ENCODE peak calls at places on chromosome 1, in five cellular contexts. One of them, this sample, is unnamed.

GRCh38 chr1:1869459-1869858 is 21.4 kb downstream of the GNB1 start:
- DNase-seq in esophagus muscularis mucosa: no peak
- DNase-seq in GM12891: no peak
- DNase-seq in GM23338: no peak
- DNase-seq in suprapubic skin: no peak
- DNase-seq in this sample: no peak

GRCh38 chr1:119141020-119141424 is 569 bp upstream of the WARS2 start:
- DNase-seq in GM12891: no peak
- DNase-seq in GM23338: peak
- DNase-seq in suprapubic skin: no peak
- DNase-seq in esophagus muscularis mucosa: no peak
- DNase-seq in this sample: peak

GRCh38 chr1:192167941-192168685 is 9.9 kb downstream of the RGS18 start:
- DNase-seq in GM23338: no peak
- DNase-seq in suprapubic skin: no peak
- DNase-seq in GM12891: no peak
- DNase-seq in esophagus muscularis mucosa: no peak
- DNase-seq in this sample: no peak

GRCh38 chr1:6832789-6833188 is 47.5 kb downstream of the CAMTA1 start:
- DNase-seq in GM12891: no peak
- DNase-seq in suprapubic skin: no peak
- DNase-seq in esophagus muscularis mucosa: no peak
- DNase-seq in GM23338: no peak
- DNase-seq in this sample: no peak

GRCh38 chr1:161949543-161949942 is 74.1 kb downstream of the OLFML2B start:
- DNase-seq in esophagus muscularis mucosa: no peak
- DNase-seq in GM12891: no peak
- DNase-seq in suprapubic skin: no peak
- DNase-seq in GM23338: no peak
- DNase-seq in this sample: no peak

GRCh38 chr1:74160045-74160444 is 37.9 kb downstream of the LRRIQ3 start:
- DNase-seq in suprapubic skin: no peak
- DNase-seq in GM23338: no peak
- DNase-seq in GM12891: no peak
- DNase-seq in esophagus muscularis mucosa: no peak
- DNase-seq in this sample: no peak

GRCh38 chr1:114272593-114272992 is 118.9 kb upstream of the SYT6 start:
- DNase-seq in GM12891: no peak
- DNase-seq in esophagus muscularis mucosa: peak
- DNase-seq in GM23338: no peak
- DNase-seq in suprapubic skin: no peak
- DNase-seq in this sample: no peak

GRCh38 chr1:107991371-107992066 is 26.5 kb upstream of the VAV3 start:
- DNase-seq in suprapubic skin: peak
- DNase-seq in GM12891: no peak
- DNase-seq in esophagus muscularis mucosa: no peak
- DNase-seq in GM23338: no peak
- DNase-seq in this sample: no peak

GRCh38 chr1:229184066-229184465 is 86.8 kb upstream of the RAB4A start:
- DNase-seq in esophagus muscularis mucosa: no peak
- DNase-seq in suprapubic skin: no peak
- DNase-seq in GM12891: no peak
- DNase-seq in GM23338: no peak
- DNase-seq in this sample: no peak

GRCh38 chr1:1626207-1627141 is 5.5 kb upstream of the MMP23B start:
- DNase-seq in GM12891: no peak
- DNase-seq in suprapubic skin: peak
- DNase-seq in GM23338: no peak
- DNase-seq in esophagus muscularis mucosa: no peak
- DNase-seq in this sample: no peak

GRCh38 chr1:6673816-6674398 is 27.7 kb downstream of the DNAJC11 start:
- DNase-seq in esophagus muscularis mucosa: no peak
- DNase-seq in GM23338: no peak
- DNase-seq in suprapubic skin: no peak
- DNase-seq in GM12891: no peak
- DNase-seq in this sample: no peak

GRCh38 chr1:218304281-218305039 is 19.4 kb downstream of the RRP15 start:
- DNase-seq in esophagus muscularis mucosa: no peak
- DNase-seq in suprapubic skin: no peak
- DNase-seq in GM23338: no peak
- DNase-seq in GM12891: no peak
- DNase-seq in this sample: no peak

GRCh38 chr1:221878134-221878533 is 136.2 kb upstream of the DUSP10 start:
- DNase-seq in esophagus muscularis mucosa: no peak
- DNase-seq in suprapubic skin: no peak
- DNase-seq in GM12891: no peak
- DNase-seq in GM23338: no peak
- DNase-seq in this sample: no peak

GRCh38 chr1:16141573-16142336 is 14.1 kb downstream of the EPHA2 start:
- DNase-seq in GM12891: no peak
- DNase-seq in GM23338: no peak
- DNase-seq in suprapubic skin: no peak
- DNase-seq in esophagus muscularis mucosa: no peak
- DNase-seq in this sample: peak

GRCh38 chr1:176172215-176172614 is 34.9 kb downstream of the COP1 start:
- DNase-seq in GM12891: no peak
- DNase-seq in GM23338: no peak
- DNase-seq in esophagus muscularis mucosa: no peak
- DNase-seq in suprapubic skin: no peak
- DNase-seq in this sample: no peak

GRCh38 chr1:164726235-164726634 is 167.3 kb downstream of the PBX1 start:
- DNase-seq in suprapubic skin: no peak
- DNase-seq in GM23338: no peak
- DNase-seq in GM12891: no peak
- DNase-seq in esophagus muscularis mucosa: no peak
- DNase-seq in this sample: no peak

GRCh38 chr1:48023488-48023887 is 26.3 kb upstream of the TRABD2B start:
- DNase-seq in GM23338: no peak
- DNase-seq in GM12891: no peak
- DNase-seq in suprapubic skin: peak
- DNase-seq in esophagus muscularis mucosa: no peak
- DNase-seq in this sample: no peak

GRCh38 chr1:53512807-53513755 is 53.9 kb downstream of the DMRTB1 start:
- DNase-seq in GM12891: no peak
- DNase-seq in esophagus muscularis mucosa: no peak
- DNase-seq in GM23338: no peak
- DNase-seq in suprapubic skin: no peak
- DNase-seq in this sample: no peak

GRCh38 chr1:2534775-2535387 is 4.8 kb upstream of the HES5 start:
- DNase-seq in esophagus muscularis mucosa: no peak
- DNase-seq in suprapubic skin: no peak
- DNase-seq in GM23338: peak
- DNase-seq in GM12891: no peak
- DNase-seq in this sample: peak

GRCh38 chr1:157691285-157691920 is 9.2 kb downstream of the FCRL3 start:
- DNase-seq in GM23338: peak
- DNase-seq in esophagus muscularis mucosa: no peak
- DNase-seq in suprapubic skin: no peak
- DNase-seq in GM12891: peak
- DNase-seq in this sample: no peak

GRCh38 chr1:119136401-119136800 is 4.1 kb downstream of the WARS2 start:
- DNase-seq in esophagus muscularis mucosa: no peak
- DNase-seq in GM12891: no peak
- DNase-seq in suprapubic skin: no peak
- DNase-seq in GM23338: no peak
- DNase-seq in this sample: no peak

GRCh38 chr1:111517464-111518225 is 14.2 kb upstream of the ADORA3 start:
- DNase-seq in GM23338: no peak
- DNase-seq in suprapubic skin: no peak
- DNase-seq in GM12891: no peak
- DNase-seq in esophagus muscularis mucosa: no peak
- DNase-seq in this sample: no peak

GRCh38 chr1:204171751-204172178 is 5.6 kb upstream of the REN start:
- DNase-seq in GM23338: peak
- DNase-seq in esophagus muscularis mucosa: no peak
- DNase-seq in suprapubic skin: no peak
- DNase-seq in GM12891: no peak
- DNase-seq in this sample: no peak

GRCh38 chr1:181587870-181588438 is 104.6 kb downstream of the CACNA1E start:
- DNase-seq in GM12891: peak
- DNase-seq in suprapubic skin: no peak
- DNase-seq in esophagus muscularis mucosa: no peak
- DNase-seq in GM23338: peak
- DNase-seq in this sample: no peak

GRCh38 chr1:167644551-167644950 is 14.5 kb downstream of the RCSD1 start:
- DNase-seq in GM12891: no peak
- DNase-seq in GM23338: no peak
- DNase-seq in suprapubic skin: no peak
- DNase-seq in esophagus muscularis mucosa: no peak
- DNase-seq in this sample: no peak

GRCh38 chr1:205319081-205320018 is 2.2 kb downstream of the NUAK2 start:
- DNase-seq in suprapubic skin: no peak
- DNase-seq in esophagus muscularis mucosa: no peak
- DNase-seq in GM23338: no peak
- DNase-seq in GM12891: no peak
- DNase-seq in this sample: peak

GRCh38 chr1:193325771-193326170 is 139.4 kb upstream of the B3GALT2 start:
- DNase-seq in suprapubic skin: no peak
- DNase-seq in esophagus muscularis mucosa: no peak
- DNase-seq in GM12891: no peak
- DNase-seq in GM23338: no peak
- DNase-seq in this sample: no peak

GRCh38 chr1:76142771-76143540 is 68.4 kb downstream of the ST6GALNAC3 start:
- DNase-seq in GM12891: no peak
- DNase-seq in GM23338: no peak
- DNase-seq in suprapubic skin: no peak
- DNase-seq in esophagus muscularis mucosa: no peak
- DNase-seq in this sample: no peak

GRCh38 chr1:17790383-17791054 is 35.4 kb downstream of the ACTL8 start:
- DNase-seq in suprapubic skin: no peak
- DNase-seq in GM23338: no peak
- DNase-seq in esophagus muscularis mucosa: no peak
- DNase-seq in GM12891: no peak
- DNase-seq in this sample: no peak

GRCh38 chr1:15770313-15770962 is 11.8 kb downstream of the FBLIM1 start:
- DNase-seq in suprapubic skin: no peak
- DNase-seq in GM23338: no peak
- DNase-seq in esophagus muscularis mucosa: no peak
- DNase-seq in GM12891: no peak
- DNase-seq in this sample: no peak

GRCh38 chr1:212157252-212157651 is 121.7 kb downstream of the DTL start:
- DNase-seq in GM12891: no peak
- DNase-seq in suprapubic skin: no peak
- DNase-seq in GM23338: no peak
- DNase-seq in esophagus muscularis mucosa: no peak
- DNase-seq in this sample: no peak

GRCh38 chr1:174274452-174274851 is 115.1 kb downstream of the RABGAP1L start:
- DNase-seq in esophagus muscularis mucosa: no peak
- DNase-seq in suprapubic skin: no peak
- DNase-seq in GM12891: no peak
- DNase-seq in GM23338: no peak
- DNase-seq in this sample: no peak

GRCh38 chr1:100628631-100629081 is 90.7 kb downstream of the GPR88 start:
- DNase-seq in GM23338: no peak
- DNase-seq in GM12891: no peak
- DNase-seq in esophagus muscularis mucosa: no peak
- DNase-seq in suprapubic skin: no peak
- DNase-seq in this sample: no peak
- TF ChIP-seq POLR2AphosphoS5 in GM23338: no peak
- TF ChIP-seq POLR2AphosphoS5 in GM12891: no peak
- TF ChIP-seq POLR2AphosphoS5 in esophagus muscularis mucosa: no peak
- TF ChIP-seq POLR2AphosphoS5 in suprapubic skin: no peak
- TF ChIP-seq POLR2AphosphoS5 in this sample: no peak

GRCh38 chr1:234628099-234628498 is 18.1 kb upstream of the IRF2BP2 start:
- DNase-seq in suprapubic skin: no peak
- DNase-seq in GM23338: no peak
- DNase-seq in esophagus muscularis mucosa: no peak
- DNase-seq in GM12891: no peak
- DNase-seq in this sample: peak
- TF ChIP-seq POLR2AphosphoS5 in suprapubic skin: no peak
- TF ChIP-seq POLR2AphosphoS5 in GM23338: no peak
- TF ChIP-seq POLR2AphosphoS5 in esophagus muscularis mucosa: no peak
- TF ChIP-seq POLR2AphosphoS5 in GM12891: no peak
- TF ChIP-seq POLR2AphosphoS5 in this sample: no peak

GRCh38 chr1:78501203-78501602 is 10.4 kb downstream of the PTGFR start:
- DNase-seq in esophagus muscularis mucosa: no peak
- DNase-seq in GM23338: no peak
- DNase-seq in suprapubic skin: no peak
- DNase-seq in GM12891: no peak
- DNase-seq in this sample: no peak
- TF ChIP-seq POLR2AphosphoS5 in esophagus muscularis mucosa: no peak
- TF ChIP-seq POLR2AphosphoS5 in GM23338: no peak
- TF ChIP-seq POLR2AphosphoS5 in suprapubic skin: no peak
- TF ChIP-seq POLR2AphosphoS5 in GM12891: no peak
- TF ChIP-seq POLR2AphosphoS5 in this sample: no peak

DNA sequence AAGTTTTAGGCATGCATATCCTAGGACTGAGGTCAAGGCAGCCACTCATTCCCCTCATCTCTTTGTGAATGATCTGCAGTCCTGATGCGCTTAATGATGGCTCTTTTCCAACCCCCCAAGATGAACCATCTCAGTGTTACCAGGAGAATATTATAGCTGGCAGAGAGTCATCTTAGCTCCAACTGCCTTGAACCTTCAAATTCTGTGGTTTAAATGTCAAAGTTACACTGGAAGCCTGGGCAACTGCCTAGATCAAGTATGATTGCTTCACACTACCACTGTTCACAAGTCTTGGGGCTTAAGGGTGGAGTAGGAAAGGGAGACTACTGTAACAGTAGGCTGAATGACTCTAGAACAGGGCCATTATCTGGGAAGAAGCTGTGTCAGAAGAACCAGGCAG is 8.0 kb upstream of the MYBPHL start:
- DNase-seq in esophagus muscularis mucosa: no peak
- DNase-seq in GM23338: no peak
- DNase-seq in GM12891: no peak
- DNase-seq in suprapubic skin: no peak
- DNase-seq in this sample: no peak
- TF ChIP-seq POLR2AphosphoS5 in esophagus muscularis mucosa: no peak
- TF ChIP-seq POLR2AphosphoS5 in GM23338: no peak
- TF ChIP-seq POLR2AphosphoS5 in GM12891: no peak
- TF ChIP-seq POLR2AphosphoS5 in suprapubic skin: no peak
- TF ChIP-seq POLR2AphosphoS5 in this sample: no peak

GRCh38 chr1:51691920-51692319 is 75.0 kb downstream of the OSBPL9 start:
- DNase-seq in GM23338: no peak
- DNase-seq in suprapubic skin: no peak
- DNase-seq in esophagus muscularis mucosa: no peak
- DNase-seq in GM12891: no peak
- DNase-seq in this sample: no peak
- TF ChIP-seq POLR2AphosphoS5 in GM23338: no peak
- TF ChIP-seq POLR2AphosphoS5 in suprapubic skin: no peak
- TF ChIP-seq POLR2AphosphoS5 in esophagus muscularis mucosa: no peak
- TF ChIP-seq POLR2AphosphoS5 in GM12891: no peak
- TF ChIP-seq POLR2AphosphoS5 in this sample: no peak

GRCh38 chr1:100734716-100735115 is 15.2 kb downstream of the VCAM1 start:
- DNase-seq in GM23338: no peak
- DNase-seq in esophagus muscularis mucosa: no peak
- DNase-seq in suprapubic skin: no peak
- DNase-seq in GM12891: no peak
- DNase-seq in this sample: no peak
- TF ChIP-seq POLR2AphosphoS5 in GM23338: no peak
- TF ChIP-seq POLR2AphosphoS5 in esophagus muscularis mucosa: no peak
- TF ChIP-seq POLR2AphosphoS5 in suprapubic skin: no peak
- TF ChIP-seq POLR2AphosphoS5 in GM12891: no peak
- TF ChIP-seq POLR2AphosphoS5 in this sample: no peak

DNA sequence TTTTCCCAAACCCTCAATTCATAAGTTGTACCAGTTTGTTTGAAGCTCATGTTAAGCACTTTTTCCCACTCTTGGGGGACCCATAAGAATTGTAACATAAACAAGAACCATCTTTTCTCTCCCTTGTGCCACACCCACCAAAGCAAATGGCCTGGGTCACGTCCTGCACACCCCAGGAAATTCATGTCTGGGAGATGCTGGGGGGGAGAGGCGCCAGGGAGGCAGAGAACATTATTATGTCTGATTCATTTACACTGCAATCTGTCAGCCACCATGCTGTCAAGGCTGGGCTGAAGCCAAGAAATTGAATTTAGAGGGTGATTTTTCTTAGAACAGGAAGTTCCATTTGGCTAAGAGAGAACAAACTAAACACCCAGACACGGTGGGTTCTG is 37.2 kb upstream of the IPO9 start:
- DNase-seq in esophagus muscularis mucosa: no peak
- DNase-seq in suprapubic skin: no peak
- DNase-seq in GM12891: no peak
- DNase-seq in GM23338: no peak
- DNase-seq in this sample: no peak
- TF ChIP-seq POLR2AphosphoS5 in esophagus muscularis mucosa: no peak
- TF ChIP-seq POLR2AphosphoS5 in suprapubic skin: no peak
- TF ChIP-seq POLR2AphosphoS5 in GM12891: no peak
- TF ChIP-seq POLR2AphosphoS5 in GM23338: no peak
- TF ChIP-seq POLR2AphosphoS5 in this sample: no peak

This sample was measured in breast epithelium.